ENCODE peak calls at places on chromosomes 5 and 9, in seven cellular contexts. E is HuH-7; O is MM.1S; C is heart right ventricle; P is right atrium auricular region; R is activated CD8-positive, alpha-beta memory T cell treated with anti-CD3 and anti-CD28 coated beads for 1 hour; N is NCI-H2081. Q is an unnamed sample.

GRCh38 chr5:138611295-138612220 is 36.4 kb upstream of the HSPA9 start:
- DNase-seq in C (no peak), R (no peak), P (no peak), E (peak; percentile 36), O (no peak), N (no peak), Q (peak; percentile 73)

GRCh38 chr5:132100672-132101261 is 27.2 kb downstream of the CSF2 start:
- DNase-seq in C (no peak), P (no peak), N (no peak), O (peak; percentile 89), R (no peak), E (no peak), Q (no peak)

GRCh38 chr5:167777746-167778145 is 513.7 kb upstream of the WWC1 start:
- DNase-seq in N (no peak), E (no peak), O (no peak), R (no peak), P (no peak), C (no peak), Q (no peak)

GRCh38 chr5:159917919-159918487 is 1.7 kb downstream of the ADRA1B start:
- DNase-seq in E (no peak), R (no peak), P (no peak), O (no peak), C (no peak), N (no peak), Q (no peak)

GRCh38 chr9:137740311-137740710 is 121.5 kb downstream of the EHMT1 start:
- DNase-seq in R (no peak), O (no peak), C (peak; percentile 40), N (peak; percentile 47), P (no peak), E (no peak), Q (no peak)

GRCh38 chr5:5371005-5371404 is 51.5 kb upstream of the ICE1 start:
- DNase-seq in P (no peak), N (no peak), R (no peak), E (no peak), O (no peak), C (no peak), Q (no peak)

GRCh38 chr9:124256517-124257069 is 1.2 kb upstream of the NEK6 start:
- DNase-seq in O (no peak), R (no peak), P (no peak), E (no peak), N (no peak), C (no peak), Q (no peak)

GRCh38 chr9:78714591-78714990 is 417.7 kb downstream of the PSAT1 start:
- DNase-seq in O (no peak), R (no peak), P (no peak), C (no peak), N (no peak), E (no peak), Q (no peak)

GRCh38 chr9:126117158-126117425 is 209.5 kb upstream of the MVB12B start:
- DNase-seq in E (no peak), O (no peak), P (no peak), N (no peak), C (no peak), R (no peak), Q (no peak)

Q was measured in hippocampal formation.